ENCODE peak calls at places on chromosome 1, in seven cellular contexts. U is heart left ventricle, D is tibial nerve, G is K562, I is transverse colon, T is lower leg skin, W is right lobe of liver. F is an unnamed sample.

GRCh38 chr1:86156571-86157455 is at the start of gene COL24A1:
- DNase-seq in U (peak; percentile 58), D (peak; percentile 39), G (peak; percentile 6), I (peak; percentile 14), T (no peak), W (peak; percentile 46), F (peak; percentile 61)

GRCh38 chr1:169144941-169145626 is 38.6 kb downstream of the ATP1B1 start:
- DNase-seq in U (no peak), D (no peak), G (no peak), I (no peak), T (no peak), W (peak; percentile 71), F (no peak)

GRCh38 chr1:219990782-219991510 is 55.4 kb downstream of the EPRS1 start:
- DNase-seq in U (no peak), D (no peak), G (peak; percentile 28), I (no peak), T (no peak), W (no peak), F (no peak)

GRCh38 chr1:154925335-154926170 is 11.0 kb downstream of the PMVK start:
- DNase-seq in U (no peak), D (no peak), G (no peak), I (no peak), T (no peak), W (no peak), F (no peak)

GRCh38 chr1:241724741-241725356 is 72.8 kb downstream of the WDR64 start:
- DNase-seq in U (no peak), D (no peak), G (no peak), I (no peak), T (no peak), W (no peak), F (no peak)

GRCh38 chr1:208631057-208631456 is 386.9 kb upstream of the PLXNA2 start:
- DNase-seq in U (no peak), D (no peak), G (no peak), I (no peak), T (no peak), W (no peak), F (no peak)

GRCh38 chr1:185632659-185633428 is 101.3 kb upstream of the HMCN1 start:
- DNase-seq in U (no peak), D (no peak), G (no peak), I (no peak), T (no peak), W (no peak), F (no peak)

GRCh38 chr1:63779338-63779819 is 5.6 kb downstream of the ROR1 start:
- DNase-seq in U (no peak), D (no peak), G (no peak), I (no peak), T (no peak), W (no peak), F (no peak)

GRCh38 chr1:27301582-27302199 is 20.3 kb upstream of the TMEM222 start:
- DNase-seq in U (no peak), D (no peak), G (no peak), I (no peak), T (no peak), W (no peak), F (no peak)

GRCh38 chr1:196295766-196296165 is 312.5 kb downstream of the KCNT2 start:
- DNase-seq in U (no peak), D (no peak), G (no peak), I (no peak), T (no peak), W (no peak), F (no peak)

GRCh38 chr1:83970802-83971201 is 28.1 kb downstream of the TTLL7 start:
- DNase-seq in U (no peak), D (no peak), G (no peak), I (no peak), T (no peak), W (no peak), F (no peak)

GRCh38 chr1:21825393-21825792 is 13.3 kb downstream of the LDLRAD2 start:
- DNase-seq in U (no peak), D (no peak), G (no peak), I (no peak), T (no peak), W (no peak), F (no peak)

GRCh38 chr1:201999625-202000238 is 10.7 kb upstream of the ELF3 start:
- DNase-seq in U (no peak), D (no peak), G (peak; percentile 76), I (peak; percentile 49), T (no peak), W (no peak), F (peak; percentile 40)

GRCh38 chr1:158818560-158818959 is 12.6 kb upstream of the MNDA start:
- DNase-seq in U (no peak), D (no peak), G (no peak), I (no peak), T (no peak), W (no peak), F (no peak)

GRCh38 chr1:68180441-68181164 is 51.7 kb downstream of the WLS start:
- DNase-seq in U (no peak), D (no peak), G (no peak), I (no peak), T (no peak), W (no peak), F (no peak)

GRCh38 chr1:71593523-71593922 is 512.7 kb upstream of the ZRANB2 start:
- DNase-seq in U (no peak), D (no peak), G (no peak), I (no peak), T (no peak), W (no peak), F (no peak)

GRCh38 chr1:50831300-50832061 is 128.6 kb downstream of the FAF1 start:
- DNase-seq in U (no peak), D (no peak), G (no peak), I (no peak), T (no peak), W (no peak), F (no peak)

GRCh38 chr1:222769968-222770620 is 33.1 kb downstream of the FAM177B start:
- DNase-seq in U (no peak), D (no peak), G (no peak), I (no peak), T (no peak), W (no peak), F (no peak)

GRCh38 chr1:66443793-66444192 is 90.2 kb upstream of the SGIP1 start:
- DNase-seq in U (no peak), D (no peak), G (no peak), I (no peak), T (no peak), W (no peak), F (no peak)

GRCh38 chr1:100909018-100909417 is 13.1 kb downstream of the SLC30A7 start:
- DNase-seq in U (no peak), D (no peak), G (no peak), I (no peak), T (no peak), W (no peak), F (no peak)

GRCh38 chr1:31216016-31216415 is 23.7 kb downstream of the NKAIN1 start:
- DNase-seq in U (peak; percentile 65), D (no peak), G (no peak), I (peak; percentile 70), T (no peak), W (no peak), F (peak; percentile 62)

GRCh38 chr1:225921734-225922709 is 2.0 kb downstream of the PYCR2 start:
- DNase-seq in U (no peak), D (no peak), G (no peak), I (no peak), T (peak; percentile 44), W (no peak), F (no peak)
- TF ChIP-seq POLR2A in U (no peak), D (no peak), G (no peak), I (no peak), T (no peak), W (no peak), F (no peak)

DNA sequence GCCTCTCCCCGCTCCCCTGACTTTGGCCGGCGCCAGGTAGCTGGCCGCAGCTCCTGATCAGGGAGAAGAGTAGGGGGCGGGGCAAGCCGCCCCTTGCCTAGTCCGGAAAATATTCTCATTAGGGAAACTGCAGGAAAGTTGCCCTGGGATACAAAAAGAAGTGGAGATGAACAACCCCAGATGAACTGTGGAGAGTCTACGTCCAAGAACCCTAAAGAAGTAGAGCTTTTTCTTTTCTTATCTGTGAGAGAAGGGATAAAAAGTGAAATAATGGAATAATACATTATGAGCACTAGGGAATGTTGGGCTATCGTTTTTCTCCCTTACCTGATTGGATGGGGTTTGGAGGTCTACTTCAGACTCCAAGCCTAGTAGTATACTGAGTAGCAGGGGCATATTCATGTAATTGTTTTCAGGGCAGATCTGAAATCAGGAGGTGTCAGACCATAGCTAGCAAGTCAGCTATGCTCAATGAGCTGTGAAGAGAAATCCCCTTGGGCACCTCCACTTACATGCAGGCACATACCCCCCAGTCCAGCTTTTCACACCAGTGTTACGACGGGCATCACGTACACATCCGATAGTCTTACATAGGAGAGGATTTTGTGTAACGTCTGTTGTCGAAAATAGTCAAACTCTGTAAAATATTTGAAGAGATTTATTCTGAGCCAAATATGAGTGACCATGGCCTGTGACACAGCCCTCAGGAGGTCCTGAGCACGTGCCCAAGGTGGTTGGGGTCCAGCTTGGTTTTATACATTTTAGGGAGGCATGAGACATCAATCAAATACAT is 1.7 kb upstream of the DUSP10 start:
- DNase-seq in U (no peak), D (no peak), G (no peak), I (no peak), T (no peak), W (no peak), F (peak; percentile 89)
- TF ChIP-seq POLR2A in U (no peak), D (no peak), G (no peak), I (no peak), T (no peak), W (no peak), F (no peak)

DNA sequence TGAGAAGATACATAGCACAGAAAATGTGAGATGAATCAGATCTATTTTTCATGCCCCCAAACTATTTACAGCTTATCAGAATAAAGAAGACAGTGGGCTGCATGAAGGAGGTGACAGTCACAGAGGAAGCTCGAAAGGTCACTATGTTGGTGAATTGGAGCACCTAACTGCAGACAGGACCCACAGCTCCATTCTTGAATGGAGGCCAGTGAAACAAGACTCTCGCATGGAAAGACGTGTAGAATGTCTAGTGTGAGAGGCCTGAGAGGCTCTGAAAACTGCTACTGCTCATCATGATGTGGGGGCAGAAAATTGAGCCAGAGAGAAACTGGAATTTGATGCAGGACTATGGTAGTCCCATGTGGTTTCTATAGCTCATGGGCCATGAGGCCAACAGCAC is 60.3 kb upstream of the CCDC190 start:
- DNase-seq in U (no peak), D (no peak), G (no peak), I (no peak), T (no peak), W (no peak), F (no peak)
- TF ChIP-seq POLR2A in U (no peak), D (no peak), G (no peak), I (no peak), T (no peak), W (no peak), F (no peak)

DNA sequence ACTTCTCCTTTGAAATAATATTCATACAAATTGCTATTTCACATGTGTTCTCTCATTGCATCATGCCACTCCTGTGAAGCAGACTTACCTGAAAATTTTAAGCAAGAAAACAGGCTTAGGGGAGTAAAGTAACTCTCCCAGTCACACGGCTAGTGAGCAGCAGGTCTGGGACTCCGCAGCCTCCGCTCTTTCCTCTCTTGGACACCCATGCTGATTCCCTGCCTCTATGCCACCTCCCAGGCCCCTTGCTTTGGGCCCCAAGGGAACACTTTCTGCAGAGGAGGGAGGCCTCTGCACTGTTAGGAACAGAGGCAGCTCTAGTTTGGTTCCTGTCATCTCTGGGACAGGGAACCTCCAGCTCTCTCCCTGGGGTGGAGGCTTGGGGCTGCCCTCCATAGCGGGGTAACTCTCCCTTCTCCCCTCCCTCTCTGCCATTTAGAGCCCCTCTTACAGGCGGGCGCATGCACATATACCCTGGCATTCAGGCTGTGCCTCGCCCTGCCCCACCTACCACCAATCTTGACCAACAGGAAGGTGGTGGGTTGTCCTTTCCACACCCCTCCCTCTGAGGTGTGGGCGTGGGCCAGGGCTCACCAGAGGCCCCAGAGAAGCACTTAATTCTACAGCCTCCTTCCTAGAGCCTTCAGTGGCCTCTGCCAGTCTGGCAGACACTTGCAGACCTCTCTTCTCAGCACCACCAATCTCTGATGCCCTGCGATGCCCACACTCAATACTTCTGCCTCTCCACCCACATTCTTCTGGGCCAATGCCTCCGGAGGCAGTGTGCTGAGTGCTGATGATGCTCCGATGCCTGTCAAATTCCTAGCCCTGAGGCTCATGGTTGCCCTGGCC is at the start of gene RXFP4:
- DNase-seq in U (no peak), D (no peak), G (no peak), I (peak; percentile 87), T (no peak), W (no peak), F (peak; percentile 55)
- TF ChIP-seq POLR2A in U (no peak), D (no peak), G (no peak), I (peak; percentile 87), T (no peak), W (no peak), F (no peak)

F was measured in thyroid gland.